ENCODE peak calls at places on chromosome 5, in seven cellular contexts. G, A, Q, P, L, C and V are unnamed samples.

GRCh38 chr5:115543365-115543700 is 1.2 kb downstream of the FEM1C start:
- DNase-seq in A (peak), P (peak), G (no peak), Q (no peak), C (no peak), L (no peak), V (no peak)

GRCh38 chr5:131749138-131749537 is 47.7 kb downstream of the FNIP1 start:
- DNase-seq in P (no peak), G (no peak), C (peak), A (no peak), Q (no peak), L (no peak), V (peak)

GRCh38 chr5:83085106-83085505 is 7.8 kb downstream of the XRCC4 start:
- DNase-seq in P (no peak), A (no peak), C (no peak), Q (no peak), G (no peak), L (no peak), V (no peak)

GRCh38 chr5:150618588-150619281 is 21.7 kb upstream of the SYNPO start:
- DNase-seq in C (peak), G (no peak), A (no peak), P (no peak), Q (peak), L (no peak), V (no peak)

GRCh38 chr5:135147294-135148090 is 113.5 kb upstream of the PITX1 start:
- DNase-seq in L (no peak), C (no peak), P (no peak), Q (no peak), G (no peak), A (no peak), V (no peak)

GRCh38 chr5:2904956-2905355 is 153.5 kb upstream of the IRX2 start:
- DNase-seq in C (no peak), G (no peak), P (no peak), A (no peak), L (no peak), Q (no peak), V (no peak)

GRCh38 chr5:137706841-137707240 is 29.0 kb downstream of the KLHL3 start:
- DNase-seq in C (no peak), L (no peak), P (no peak), A (no peak), G (no peak), Q (no peak), V (no peak)

GRCh38 chr5:95554647-95555548 is at the start of the genes ARSK and SKIC3:
- DNase-seq in C (peak), L (peak), A (peak), P (peak), Q (peak), G (peak), V (peak)

GRCh38 chr5:173001229-173001841 is 17.8 kb downstream of the ATP6V0E1 start:
- DNase-seq in A (no peak), L (no peak), P (no peak), C (no peak), G (no peak), Q (no peak), V (no peak)

GRCh38 chr5:160774646-160775313 is 77.2 kb downstream of the ATP10B start:
- DNase-seq in P (no peak), G (no peak), L (no peak), C (no peak), Q (no peak), A (no peak), V (no peak)

GRCh38 chr5:38509185-38509584 is 47.3 kb downstream of the LIFR start:
- DNase-seq in G (no peak), A (no peak), Q (no peak), L (no peak), C (no peak), P (no peak), V (no peak)

GRCh38 chr5:74262810-74263209 is 377.7 kb downstream of the ENC1 start:
- DNase-seq in P (no peak), L (no peak), G (no peak), Q (no peak), C (no peak), A (no peak), V (no peak)

GRCh38 chr5:146340260-146341081 is 1.8 kb downstream of the POU4F3 start:
- DNase-seq in L (peak), P (no peak), A (peak), G (peak), C (peak), Q (peak), V (no peak)

GRCh38 chr5:178322736-178323540 is 90.3 kb upstream of the PHYKPL start:
- DNase-seq in C (no peak), Q (no peak), P (no peak), G (no peak), L (no peak), A (no peak), V (no peak)

GRCh38 chr5:97628011-97628410 is 445.0 kb upstream of the RIOK2 start:
- DNase-seq in A (no peak), G (no peak), C (no peak), Q (no peak), L (no peak), P (no peak), V (no peak)

GRCh38 chr5:67181648-67182218 is 14.9 kb downstream of the CD180 start:
- DNase-seq in P (no peak), L (no peak), G (no peak), A (no peak), C (no peak), Q (no peak), V (no peak)

GRCh38 chr5:79821-80220 is 12.1 kb upstream of the PLEKHG4B start:
- DNase-seq in Q (no peak), L (no peak), C (no peak), G (no peak), P (no peak), A (no peak), V (no peak)